ENCODE peak calls at places on chromosome 16, in ten cellular contexts. One of them, this sample, is unnamed.
A peak's percentile ranks its signal among the peaks of the same experiment; 100 is the strongest.

GRCh38 chr16:1366712-1367299 is 15.1 kb downstream of the GNPTG start:
- DNase-seq in tibial artery: no peak
- DNase-seq in activated T-cell treated with anti-CD3 and anti-CD28 coated beads, Interleukin-2, amount 50 U/mL, for 4 hours: no peak
- DNase-seq in GM04504: no peak
- DNase-seq in NCI-H2029: peak; percentile 49
- DNase-seq in cardiac fibroblast: no peak
- DNase-seq in ACHN: no peak
- DNase-seq in astrocyte of the cerebellum: no peak
- DNase-seq in HEK293T: no peak
- DNase-seq in activated gamma-delta T cell treated with anti-CD3 and anti-CD28 coated beads, Interleukin-2, amount 50 U/mL, for 16 hours: no peak
- DNase-seq in this sample: no peak

GRCh38 chr16:74700206-74701040 is at the start of gene MLKL:
- DNase-seq in tibial artery: peak; percentile 67
- DNase-seq in activated T-cell treated with anti-CD3 and anti-CD28 coated beads, Interleukin-2, amount 50 U/mL, for 4 hours: peak; percentile 60
- DNase-seq in GM04504: peak; percentile 16
- DNase-seq in NCI-H2029: no peak
- DNase-seq in cardiac fibroblast: peak; percentile 64
- DNase-seq in ACHN: peak; percentile 76
- DNase-seq in astrocyte of the cerebellum: no peak
- DNase-seq in HEK293T: no peak
- DNase-seq in activated gamma-delta T cell treated with anti-CD3 and anti-CD28 coated beads, Interleukin-2, amount 50 U/mL, for 16 hours: peak; percentile 43
- DNase-seq in this sample: no peak

GRCh38 chr16:56983211-56983751 is 6.1 kb upstream of the NLRC5 start:
- DNase-seq in tibial artery: no peak
- DNase-seq in activated T-cell treated with anti-CD3 and anti-CD28 coated beads, Interleukin-2, amount 50 U/mL, for 4 hours: no peak
- DNase-seq in GM04504: no peak
- DNase-seq in NCI-H2029: no peak
- DNase-seq in cardiac fibroblast: no peak
- DNase-seq in ACHN: no peak
- DNase-seq in astrocyte of the cerebellum: no peak
- DNase-seq in HEK293T: no peak
- DNase-seq in activated gamma-delta T cell treated with anti-CD3 and anti-CD28 coated beads, Interleukin-2, amount 50 U/mL, for 16 hours: no peak
- DNase-seq in this sample: no peak

GRCh38 chr16:87698241-87698640 is 67.5 kb downstream of the KLHDC4 start:
- DNase-seq in tibial artery: no peak
- DNase-seq in activated T-cell treated with anti-CD3 and anti-CD28 coated beads, Interleukin-2, amount 50 U/mL, for 4 hours: no peak
- DNase-seq in GM04504: no peak
- DNase-seq in NCI-H2029: no peak
- DNase-seq in cardiac fibroblast: no peak
- DNase-seq in ACHN: no peak
- DNase-seq in astrocyte of the cerebellum: no peak
- DNase-seq in HEK293T: no peak
- DNase-seq in activated gamma-delta T cell treated with anti-CD3 and anti-CD28 coated beads, Interleukin-2, amount 50 U/mL, for 16 hours: no peak
- DNase-seq in this sample: no peak

GRCh38 chr16:57695378-57696054 is 910 bp downstream of the DRC7 start:
- DNase-seq in tibial artery: no peak
- DNase-seq in activated T-cell treated with anti-CD3 and anti-CD28 coated beads, Interleukin-2, amount 50 U/mL, for 4 hours: no peak
- DNase-seq in GM04504: no peak
- DNase-seq in NCI-H2029: no peak
- DNase-seq in cardiac fibroblast: no peak
- DNase-seq in ACHN: no peak
- DNase-seq in astrocyte of the cerebellum: no peak
- DNase-seq in HEK293T: no peak
- DNase-seq in activated gamma-delta T cell treated with anti-CD3 and anti-CD28 coated beads, Interleukin-2, amount 50 U/mL, for 16 hours: no peak
- DNase-seq in this sample: no peak

GRCh38 chr16:84864266-84864955 is 44.6 kb downstream of the CRISPLD2 start:
- DNase-seq in tibial artery: no peak
- DNase-seq in activated T-cell treated with anti-CD3 and anti-CD28 coated beads, Interleukin-2, amount 50 U/mL, for 4 hours: no peak
- DNase-seq in GM04504: no peak
- DNase-seq in NCI-H2029: no peak
- DNase-seq in cardiac fibroblast: no peak
- DNase-seq in ACHN: no peak
- DNase-seq in astrocyte of the cerebellum: no peak
- DNase-seq in HEK293T: no peak
- DNase-seq in activated gamma-delta T cell treated with anti-CD3 and anti-CD28 coated beads, Interleukin-2, amount 50 U/mL, for 16 hours: no peak
- DNase-seq in this sample: no peak

GRCh38 chr16:46887524-46887854 is 3.3 kb downstream of the GPT2 start:
- DNase-seq in tibial artery: no peak
- DNase-seq in activated T-cell treated with anti-CD3 and anti-CD28 coated beads, Interleukin-2, amount 50 U/mL, for 4 hours: no peak
- DNase-seq in GM04504: no peak
- DNase-seq in NCI-H2029: no peak
- DNase-seq in cardiac fibroblast: no peak
- DNase-seq in ACHN: no peak
- DNase-seq in astrocyte of the cerebellum: no peak
- DNase-seq in HEK293T: no peak
- DNase-seq in activated gamma-delta T cell treated with anti-CD3 and anti-CD28 coated beads, Interleukin-2, amount 50 U/mL, for 16 hours: no peak
- DNase-seq in this sample: no peak

GRCh38 chr16:87233928-87234327 is 83.3 kb downstream of the C16orf95 start:
- DNase-seq in tibial artery: no peak
- DNase-seq in activated T-cell treated with anti-CD3 and anti-CD28 coated beads, Interleukin-2, amount 50 U/mL, for 4 hours: no peak
- DNase-seq in GM04504: no peak
- DNase-seq in NCI-H2029: no peak
- DNase-seq in cardiac fibroblast: peak; percentile 72
- DNase-seq in ACHN: peak; percentile 14
- DNase-seq in astrocyte of the cerebellum: peak; percentile 19
- DNase-seq in HEK293T: no peak
- DNase-seq in activated gamma-delta T cell treated with anti-CD3 and anti-CD28 coated beads, Interleukin-2, amount 50 U/mL, for 16 hours: no peak
- DNase-seq in this sample: no peak

GRCh38 chr16:50642349-50642748 is 38.8 kb downstream of the SNX20 start:
- DNase-seq in tibial artery: no peak
- DNase-seq in activated T-cell treated with anti-CD3 and anti-CD28 coated beads, Interleukin-2, amount 50 U/mL, for 4 hours: no peak
- DNase-seq in GM04504: no peak
- DNase-seq in NCI-H2029: no peak
- DNase-seq in cardiac fibroblast: no peak
- DNase-seq in ACHN: no peak
- DNase-seq in astrocyte of the cerebellum: no peak
- DNase-seq in HEK293T: no peak
- DNase-seq in activated gamma-delta T cell treated with anti-CD3 and anti-CD28 coated beads, Interleukin-2, amount 50 U/mL, for 16 hours: no peak
- DNase-seq in this sample: no peak

GRCh38 chr16:57361384-57361783 is 2.8 kb downstream of the CCL22 start:
- DNase-seq in tibial artery: no peak
- DNase-seq in activated T-cell treated with anti-CD3 and anti-CD28 coated beads, Interleukin-2, amount 50 U/mL, for 4 hours: no peak
- DNase-seq in GM04504: no peak
- DNase-seq in NCI-H2029: no peak
- DNase-seq in cardiac fibroblast: no peak
- DNase-seq in ACHN: no peak
- DNase-seq in astrocyte of the cerebellum: no peak
- DNase-seq in HEK293T: peak; percentile 1
- DNase-seq in activated gamma-delta T cell treated with anti-CD3 and anti-CD28 coated beads, Interleukin-2, amount 50 U/mL, for 16 hours: no peak
- DNase-seq in this sample: no peak

GRCh38 chr16:50282010-50282538 is 15.7 kb downstream of the ADCY7 start:
- DNase-seq in tibial artery: peak; percentile 78
- DNase-seq in activated T-cell treated with anti-CD3 and anti-CD28 coated beads, Interleukin-2, amount 50 U/mL, for 4 hours: peak; percentile 21
- DNase-seq in GM04504: no peak
- DNase-seq in NCI-H2029: no peak
- DNase-seq in cardiac fibroblast: peak; percentile 22
- DNase-seq in ACHN: no peak
- DNase-seq in astrocyte of the cerebellum: peak; percentile 40
- DNase-seq in HEK293T: no peak
- DNase-seq in activated gamma-delta T cell treated with anti-CD3 and anti-CD28 coated beads, Interleukin-2, amount 50 U/mL, for 16 hours: peak; percentile 51
- DNase-seq in this sample: no peak

GRCh38 chr16:81366316-81366932 is 51.7 kb downstream of the GAN start:
- DNase-seq in tibial artery: no peak
- DNase-seq in activated T-cell treated with anti-CD3 and anti-CD28 coated beads, Interleukin-2, amount 50 U/mL, for 4 hours: no peak
- DNase-seq in GM04504: peak; percentile 21
- DNase-seq in NCI-H2029: no peak
- DNase-seq in cardiac fibroblast: peak; percentile 73
- DNase-seq in ACHN: peak; percentile 60
- DNase-seq in astrocyte of the cerebellum: peak; percentile 47
- DNase-seq in HEK293T: peak; percentile 52
- DNase-seq in activated gamma-delta T cell treated with anti-CD3 and anti-CD28 coated beads, Interleukin-2, amount 50 U/mL, for 16 hours: no peak
- DNase-seq in this sample: no peak

GRCh38 chr16:19678804-19679203 is 39.2 kb downstream of the KNOP1 start:
- DNase-seq in tibial artery: no peak
- DNase-seq in activated T-cell treated with anti-CD3 and anti-CD28 coated beads, Interleukin-2, amount 50 U/mL, for 4 hours: no peak
- DNase-seq in GM04504: no peak
- DNase-seq in NCI-H2029: no peak
- DNase-seq in cardiac fibroblast: no peak
- DNase-seq in ACHN: no peak
- DNase-seq in astrocyte of the cerebellum: no peak
- DNase-seq in HEK293T: no peak
- DNase-seq in activated gamma-delta T cell treated with anti-CD3 and anti-CD28 coated beads, Interleukin-2, amount 50 U/mL, for 16 hours: no peak
- DNase-seq in this sample: no peak

GRCh38 chr16:66961065-66961744 is at the start of gene CES3:
- DNase-seq in tibial artery: peak; percentile 38
- DNase-seq in activated T-cell treated with anti-CD3 and anti-CD28 coated beads, Interleukin-2, amount 50 U/mL, for 4 hours: peak; percentile 42
- DNase-seq in GM04504: peak; percentile 35
- DNase-seq in NCI-H2029: peak; percentile 57
- DNase-seq in cardiac fibroblast: peak; percentile 72
- DNase-seq in ACHN: peak; percentile 90
- DNase-seq in astrocyte of the cerebellum: peak; percentile 32
- DNase-seq in HEK293T: peak; percentile 89
- DNase-seq in activated gamma-delta T cell treated with anti-CD3 and anti-CD28 coated beads, Interleukin-2, amount 50 U/mL, for 16 hours: no peak
- DNase-seq in this sample: no peak

GRCh38 chr16:83355570-83356218 is 452.1 kb upstream of the HSBP1 start:
- DNase-seq in tibial artery: no peak
- DNase-seq in activated T-cell treated with anti-CD3 and anti-CD28 coated beads, Interleukin-2, amount 50 U/mL, for 4 hours: no peak
- DNase-seq in GM04504: no peak
- DNase-seq in NCI-H2029: no peak
- DNase-seq in cardiac fibroblast: no peak
- DNase-seq in ACHN: no peak
- DNase-seq in astrocyte of the cerebellum: no peak
- DNase-seq in HEK293T: no peak
- DNase-seq in activated gamma-delta T cell treated with anti-CD3 and anti-CD28 coated beads, Interleukin-2, amount 50 U/mL, for 16 hours: no peak
- DNase-seq in this sample: no peak

GRCh38 chr16:3099732-3100499 is 822 bp upstream of the ZSCAN10 start:
- DNase-seq in tibial artery: peak; percentile 86
- DNase-seq in activated T-cell treated with anti-CD3 and anti-CD28 coated beads, Interleukin-2, amount 50 U/mL, for 4 hours: peak; percentile 92
- DNase-seq in GM04504: peak; percentile 55
- DNase-seq in NCI-H2029: peak; percentile 84
- DNase-seq in cardiac fibroblast: peak; percentile 90
- DNase-seq in ACHN: peak; percentile 94
- DNase-seq in astrocyte of the cerebellum: peak; percentile 20
- DNase-seq in HEK293T: peak; percentile 98
- DNase-seq in activated gamma-delta T cell treated with anti-CD3 and anti-CD28 coated beads, Interleukin-2, amount 50 U/mL, for 16 hours: peak; percentile 83
- DNase-seq in this sample: peak; percentile 38

GRCh38 chr16:57741660-57742191 is 6.2 kb downstream of the KATNB1 start:
- DNase-seq in tibial artery: no peak
- DNase-seq in activated T-cell treated with anti-CD3 and anti-CD28 coated beads, Interleukin-2, amount 50 U/mL, for 4 hours: no peak
- DNase-seq in GM04504: no peak
- DNase-seq in NCI-H2029: no peak
- DNase-seq in cardiac fibroblast: no peak
- DNase-seq in ACHN: no peak
- DNase-seq in astrocyte of the cerebellum: no peak
- DNase-seq in HEK293T: no peak
- DNase-seq in activated gamma-delta T cell treated with anti-CD3 and anti-CD28 coated beads, Interleukin-2, amount 50 U/mL, for 16 hours: no peak
- DNase-seq in this sample: no peak

GRCh38 chr16:58628845-58629680 is 563 bp downstream of the CNOT1 start:
- DNase-seq in tibial artery: peak; percentile 54
- DNase-seq in activated T-cell treated with anti-CD3 and anti-CD28 coated beads, Interleukin-2, amount 50 U/mL, for 4 hours: peak; percentile 32
- DNase-seq in GM04504: no peak
- DNase-seq in NCI-H2029: no peak
- DNase-seq in cardiac fibroblast: peak; percentile 33
- DNase-seq in ACHN: peak; percentile 48
- DNase-seq in astrocyte of the cerebellum: no peak
- DNase-seq in HEK293T: peak; percentile 21
- DNase-seq in activated gamma-delta T cell treated with anti-CD3 and anti-CD28 coated beads, Interleukin-2, amount 50 U/mL, for 16 hours: peak; percentile 30
- DNase-seq in this sample: no peak

GRCh38 chr16:57372372-57373116 is at the start of gene CX3CL1:
- DNase-seq in tibial artery: peak; percentile 85
- DNase-seq in activated T-cell treated with anti-CD3 and anti-CD28 coated beads, Interleukin-2, amount 50 U/mL, for 4 hours: no peak
- DNase-seq in GM04504: no peak
- DNase-seq in NCI-H2029: no peak
- DNase-seq in cardiac fibroblast: no peak
- DNase-seq in ACHN: peak; percentile 78
- DNase-seq in astrocyte of the cerebellum: peak; percentile 20
- DNase-seq in HEK293T: no peak
- DNase-seq in activated gamma-delta T cell treated with anti-CD3 and anti-CD28 coated beads, Interleukin-2, amount 50 U/mL, for 16 hours: no peak
- DNase-seq in this sample: no peak

GRCh38 chr16:68275611-68276191 is 11.4 kb downstream of the SLC7A6 start:
- DNase-seq in tibial artery: no peak
- DNase-seq in activated T-cell treated with anti-CD3 and anti-CD28 coated beads, Interleukin-2, amount 50 U/mL, for 4 hours: peak; percentile 27
- DNase-seq in GM04504: no peak
- DNase-seq in NCI-H2029: no peak
- DNase-seq in cardiac fibroblast: no peak
- DNase-seq in ACHN: no peak
- DNase-seq in astrocyte of the cerebellum: no peak
- DNase-seq in HEK293T: no peak
- DNase-seq in activated gamma-delta T cell treated with anti-CD3 and anti-CD28 coated beads, Interleukin-2, amount 50 U/mL, for 16 hours: no peak
- DNase-seq in this sample: no peak

GRCh38 chr16:57480127-57480753 is 6.1 kb downstream of the DOK4 start:
- DNase-seq in tibial artery: peak; percentile 60
- DNase-seq in activated T-cell treated with anti-CD3 and anti-CD28 coated beads, Interleukin-2, amount 50 U/mL, for 4 hours: no peak
- DNase-seq in GM04504: no peak
- DNase-seq in NCI-H2029: no peak
- DNase-seq in cardiac fibroblast: peak; percentile 75
- DNase-seq in ACHN: peak; percentile 90
- DNase-seq in astrocyte of the cerebellum: no peak
- DNase-seq in HEK293T: no peak
- DNase-seq in activated gamma-delta T cell treated with anti-CD3 and anti-CD28 coated beads, Interleukin-2, amount 50 U/mL, for 16 hours: no peak
- DNase-seq in this sample: peak; percentile 51

GRCh38 chr16:74740795-74741304 is 33.8 kb downstream of the FA2H start:
- DNase-seq in tibial artery: no peak
- DNase-seq in activated T-cell treated with anti-CD3 and anti-CD28 coated beads, Interleukin-2, amount 50 U/mL, for 4 hours: no peak
- DNase-seq in GM04504: no peak
- DNase-seq in NCI-H2029: peak; percentile 55
- DNase-seq in cardiac fibroblast: no peak
- DNase-seq in ACHN: no peak
- DNase-seq in astrocyte of the cerebellum: no peak
- DNase-seq in HEK293T: no peak
- DNase-seq in activated gamma-delta T cell treated with anti-CD3 and anti-CD28 coated beads, Interleukin-2, amount 50 U/mL, for 16 hours: no peak
- DNase-seq in this sample: no peak

GRCh38 chr16:88785106-88785924 is at the start of gene PIEZO1:
- DNase-seq in tibial artery: peak; percentile 57
- DNase-seq in activated T-cell treated with anti-CD3 and anti-CD28 coated beads, Interleukin-2, amount 50 U/mL, for 4 hours: peak; percentile 89
- DNase-seq in GM04504: no peak
- DNase-seq in NCI-H2029: no peak
- DNase-seq in cardiac fibroblast: peak; percentile 58
- DNase-seq in ACHN: peak; percentile 75
- DNase-seq in astrocyte of the cerebellum: no peak
- DNase-seq in HEK293T: peak; percentile 69
- DNase-seq in activated gamma-delta T cell treated with anti-CD3 and anti-CD28 coated beads, Interleukin-2, amount 50 U/mL, for 16 hours: peak; percentile 73
- DNase-seq in this sample: no peak

GRCh38 chr16:272633-273546 is 2.9 kb downstream of the RGS11 start:
- DNase-seq in tibial artery: no peak
- DNase-seq in activated T-cell treated with anti-CD3 and anti-CD28 coated beads, Interleukin-2, amount 50 U/mL, for 4 hours: no peak
- DNase-seq in GM04504: no peak
- DNase-seq in NCI-H2029: no peak
- DNase-seq in cardiac fibroblast: no peak
- DNase-seq in ACHN: no peak
- DNase-seq in astrocyte of the cerebellum: no peak
- DNase-seq in HEK293T: no peak
- DNase-seq in activated gamma-delta T cell treated with anti-CD3 and anti-CD28 coated beads, Interleukin-2, amount 50 U/mL, for 16 hours: no peak
- DNase-seq in this sample: no peak

GRCh38 chr16:35731341-35732040 is 2272.1 kb downstream of the TP53TG3F start:
- DNase-seq in tibial artery: no peak
- DNase-seq in activated T-cell treated with anti-CD3 and anti-CD28 coated beads, Interleukin-2, amount 50 U/mL, for 4 hours: no peak
- DNase-seq in GM04504: no peak
- DNase-seq in NCI-H2029: no peak
- DNase-seq in cardiac fibroblast: no peak
- DNase-seq in ACHN: no peak
- DNase-seq in astrocyte of the cerebellum: no peak
- DNase-seq in HEK293T: no peak
- DNase-seq in activated gamma-delta T cell treated with anti-CD3 and anti-CD28 coated beads, Interleukin-2, amount 50 U/mL, for 16 hours: no peak
- DNase-seq in this sample: no peak

GRCh38 chr16:2426941-2427361 is 2.3 kb upstream of the CCNF start:
- DNase-seq in tibial artery: no peak
- DNase-seq in activated T-cell treated with anti-CD3 and anti-CD28 coated beads, Interleukin-2, amount 50 U/mL, for 4 hours: no peak
- DNase-seq in GM04504: no peak
- DNase-seq in NCI-H2029: no peak
- DNase-seq in cardiac fibroblast: no peak
- DNase-seq in ACHN: no peak
- DNase-seq in astrocyte of the cerebellum: no peak
- DNase-seq in HEK293T: no peak
- DNase-seq in activated gamma-delta T cell treated with anti-CD3 and anti-CD28 coated beads, Interleukin-2, amount 50 U/mL, for 16 hours: no peak
- DNase-seq in this sample: no peak

GRCh38 chr16:58832496-58832895 is 98.4 kb upstream of the GOT2 start:
- DNase-seq in tibial artery: no peak
- DNase-seq in activated T-cell treated with anti-CD3 and anti-CD28 coated beads, Interleukin-2, amount 50 U/mL, for 4 hours: no peak
- DNase-seq in GM04504: no peak
- DNase-seq in NCI-H2029: no peak
- DNase-seq in cardiac fibroblast: no peak
- DNase-seq in ACHN: no peak
- DNase-seq in astrocyte of the cerebellum: no peak
- DNase-seq in HEK293T: no peak
- DNase-seq in activated gamma-delta T cell treated with anti-CD3 and anti-CD28 coated beads, Interleukin-2, amount 50 U/mL, for 16 hours: no peak
- DNase-seq in this sample: no peak

GRCh38 chr16:1265826-1266225 is 10.0 kb downstream of the TPSD1 start:
- DNase-seq in tibial artery: no peak
- DNase-seq in activated T-cell treated with anti-CD3 and anti-CD28 coated beads, Interleukin-2, amount 50 U/mL, for 4 hours: no peak
- DNase-seq in GM04504: no peak
- DNase-seq in NCI-H2029: no peak
- DNase-seq in cardiac fibroblast: no peak
- DNase-seq in ACHN: no peak
- DNase-seq in astrocyte of the cerebellum: no peak
- DNase-seq in HEK293T: no peak
- DNase-seq in activated gamma-delta T cell treated with anti-CD3 and anti-CD28 coated beads, Interleukin-2, amount 50 U/mL, for 16 hours: no peak
- DNase-seq in this sample: no peak